ENCODE peak calls at places on chromosomes 2 and 18, in five cellular contexts. W, K, G, M and T are unnamed samples. For H3K9me3 and H3K4me1, the result is how much of the 10 kb centered on the place peaks cover.

GRCh38 chr2:120765911-120766757 is 30.5 kb downstream of the GLI2 start:
- DNase-seq in M (peak), K (peak), G (peak), W (peak), T (peak)

GRCh38 chr2:148552675-148553331 is 91.7 kb upstream of the EPC2 start:
- DNase-seq in G (no peak), M (no peak), K (peak), W (no peak), T (peak)

GRCh38 chr2:217208867-217209266 is 349.0 kb upstream of the TNP1 start:
- DNase-seq in M (no peak), W (no peak), G (no peak), K (no peak), T (no peak)

GRCh38 chr2:235988271-235989015 is 179.7 kb downstream of the GBX2 start:
- DNase-seq in M (no peak), W (no peak), G (no peak), K (no peak), T (peak)

GRCh38 chr2:128309341-128310093 is 9.2 kb downstream of the HS6ST1 start:
- DNase-seq in K (no peak), G (peak), M (peak), W (no peak), T (peak)

GRCh38 chr2:47239119-47239969 is 84.2 kb upstream of the STPG4 start:
- DNase-seq in M (no peak), K (no peak), G (no peak), W (no peak), T (no peak)

GRCh38 chr2:17713291-17713690 is 40.3 kb downstream of the SMC6 start:
- DNase-seq in K (no peak), M (no peak), G (no peak), W (no peak), T (no peak)

GRCh38 chr2:128710242-128710641 is 391.6 kb upstream of the HS6ST1 start:
- DNase-seq in G (no peak), K (no peak), M (no peak), W (no peak), T (no peak)

GRCh38 chr18:31707815-31708214 is 23.4 kb upstream of the B4GALT6 start:
- DNase-seq in G (no peak), M (no peak), K (no peak), W (no peak), T (no peak)

GRCh38 chr2:179263015-179263414 is 1.6 kb downstream of the SESTD1 start:
- DNase-seq in G (no peak), W (no peak), K (peak), M (peak), T (no peak)

GRCh38 chr2:7701807-7702206 is 784.6 kb downstream of the RNF144A start:
- DNase-seq in M (no peak), G (no peak), K (no peak), W (no peak), T (no peak)

GRCh38 chr2:239830066-239830717 is 194.9 kb downstream of the NDUFA10 start:
- DNase-seq in M (peak), K (no peak), G (no peak), W (no peak), T (no peak)

DNA sequence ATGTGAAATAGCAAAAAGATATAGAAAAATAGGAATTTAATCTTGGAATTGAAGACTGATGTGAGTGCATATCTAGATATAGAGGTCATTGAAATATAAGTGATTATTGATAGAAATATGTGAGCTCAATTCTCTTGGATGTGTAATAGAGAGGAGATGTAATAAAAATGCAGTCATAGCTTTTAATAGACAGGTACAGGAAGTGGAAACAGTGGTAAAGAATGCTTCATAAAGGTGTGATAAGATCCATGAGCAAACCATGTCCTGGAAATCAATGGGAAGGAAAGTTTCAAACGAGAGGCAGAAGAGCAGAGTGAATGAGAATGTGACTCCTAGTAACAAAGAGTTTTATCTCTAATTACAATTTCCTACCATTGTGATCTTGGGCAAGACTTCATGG is 634.7 kb upstream of the ZNF804A start:
- DNase-seq in W (no peak), K (no peak), M (no peak), G (no peak), T (no peak)
- H3K9me3 ChIP-seq in W (under half), K (under half), M (under half), G (under half), T (under half)

GRCh38 chr18:21303445-21303844 is 61.4 kb downstream of the GREB1L start:
- DNase-seq in K (no peak), W (no peak), G (no peak), M (no peak), T (no peak)
- H3K4me3 ChIP-seq in K (no peak), W (no peak), G (no peak), M (no peak), T (no peak)

DNA sequence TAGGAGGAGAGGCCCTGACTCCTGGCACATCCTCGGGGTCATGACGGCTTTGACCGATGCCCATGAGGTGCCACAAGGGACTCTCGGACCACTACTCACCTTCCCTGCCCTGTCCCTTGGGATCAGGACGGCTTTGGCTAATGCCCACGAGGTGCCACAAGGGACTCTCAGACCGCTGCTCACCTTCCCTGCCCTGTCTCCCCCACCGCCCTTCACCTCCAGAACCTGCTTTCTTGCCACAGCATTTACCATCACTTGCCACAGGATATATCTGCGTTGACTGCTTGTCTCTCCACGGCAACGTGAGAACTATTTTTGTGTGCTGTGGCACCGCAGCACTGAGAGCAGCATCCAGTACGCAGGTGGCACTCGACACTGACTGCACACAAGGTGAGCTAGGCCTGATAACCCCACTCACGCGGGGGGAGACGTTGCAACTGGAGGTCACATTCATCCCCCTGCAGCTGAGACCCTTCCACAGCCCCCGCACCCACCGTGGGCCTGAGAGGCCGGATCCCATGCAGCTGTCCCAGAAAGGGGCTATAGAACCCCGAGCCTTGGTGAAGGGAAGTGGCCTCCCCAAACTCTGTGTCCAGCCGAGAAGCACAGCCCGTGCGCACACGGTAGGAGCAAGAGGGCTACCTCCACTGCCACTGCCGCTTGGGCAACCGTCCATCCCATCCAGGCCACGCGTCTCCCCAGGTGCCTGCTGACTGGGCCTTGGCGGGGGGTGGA is 47.5 kb downstream of the ANO7 start:
- DNase-seq in M (no peak), K (no peak), W (no peak), G (no peak), T (no peak)
- H3K4me1 ChIP-seq in M (under half), K (under half), W (under half), G (under half), T (under half)

DNA sequence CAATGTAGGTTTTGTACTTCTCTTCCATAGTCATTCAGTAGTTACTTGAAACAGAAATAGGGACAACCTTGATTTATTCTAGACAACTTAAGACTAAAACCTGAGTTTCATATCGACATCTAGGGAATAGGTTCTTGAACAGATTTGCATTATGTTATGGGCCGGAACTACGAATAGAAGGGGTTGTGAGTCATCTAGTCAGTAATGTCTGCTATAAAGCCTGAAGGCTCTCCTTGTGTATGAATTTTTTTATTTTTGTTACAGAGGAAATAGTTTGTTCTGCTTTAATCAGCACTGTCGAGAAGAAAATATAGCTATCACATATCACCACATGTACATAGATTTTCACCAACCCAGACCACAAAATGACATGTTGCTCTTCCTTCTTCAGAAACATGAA is 17.3 kb upstream of the TRIM43 start:
- DNase-seq in W (no peak), G (no peak), K (no peak), M (no peak), T (no peak)
- H3K9me3 ChIP-seq in W (under half), G (under half), K (under half), M (under half), T (under half)

GRCh38 chr18:62569081-62569480 is 46.3 kb downstream of the ZCCHC2 start:
- DNase-seq in G (no peak), W (no peak), M (peak), K (no peak), T (no peak)

GRCh38 chr18:62571037-62571436 is 48.2 kb downstream of the ZCCHC2 start:
- DNase-seq in M (no peak), G (no peak), K (no peak), W (no peak), T (no peak)

GRCh38 chr18:62571648-62572047 is 48.8 kb downstream of the ZCCHC2 start:
- DNase-seq in K (no peak), G (no peak), M (no peak), W (no peak), T (no peak)

GRCh38 chr18:62574776-62575175 is 52.0 kb downstream of the ZCCHC2 start:
- DNase-seq in K (no peak), M (no peak), G (no peak), W (no peak), T (no peak)

GRCh38 chr18:62572456-62572855 is 49.6 kb downstream of the ZCCHC2 start:
- DNase-seq in G (no peak), K (no peak), M (no peak), W (no peak), T (no peak)
- H3K4me3 ChIP-seq in G (no peak), K (no peak), M (no peak), W (no peak), T (no peak)